ENCODE peak calls at places on chromosomes 6 and 20, in eight cellular contexts. One of them, this sample, is unnamed.

GRCh38 chr6:103268335-103268734 is 1591.4 kb downstream of the HACE1 start:
- DNase-seq in NCI-H1930: no peak
- DNase-seq in endothelial cell: no peak
- DNase-seq in neural progenitor cell: no peak
- DNase-seq in HEK293T: no peak
- DNase-seq in activated T-helper 9 cell treated with anti-CD3 and anti-CD28 coated beads, Interleukin-2, amount 50 U/mL, for 16 hours: no peak
- DNase-seq in occipital lobe: no peak
- DNase-seq in AG10803: no peak
- DNase-seq in this sample: no peak

GRCh38 chr20:36975085-36975829 is 23.7 kb upstream of the SAMHD1 start:
- DNase-seq in NCI-H1930: no peak
- DNase-seq in endothelial cell: no peak
- DNase-seq in neural progenitor cell: no peak
- DNase-seq in HEK293T: no peak
- DNase-seq in activated T-helper 9 cell treated with anti-CD3 and anti-CD28 coated beads, Interleukin-2, amount 50 U/mL, for 16 hours: peak
- DNase-seq in occipital lobe: no peak
- DNase-seq in AG10803: no peak
- DNase-seq in this sample: peak

GRCh38 chr6:125598422-125598821 is 151.0 kb upstream of the HEY2 start:
- DNase-seq in NCI-H1930: no peak
- DNase-seq in endothelial cell: no peak
- DNase-seq in neural progenitor cell: no peak
- DNase-seq in HEK293T: no peak
- DNase-seq in activated T-helper 9 cell treated with anti-CD3 and anti-CD28 coated beads, Interleukin-2, amount 50 U/mL, for 16 hours: no peak
- DNase-seq in occipital lobe: no peak
- DNase-seq in AG10803: peak
- DNase-seq in this sample: no peak

GRCh38 chr6:24489470-24489869 is at the start of gene GPLD1:
- DNase-seq in NCI-H1930: no peak
- DNase-seq in endothelial cell: no peak
- DNase-seq in neural progenitor cell: no peak
- DNase-seq in HEK293T: no peak
- DNase-seq in activated T-helper 9 cell treated with anti-CD3 and anti-CD28 coated beads, Interleukin-2, amount 50 U/mL, for 16 hours: no peak
- DNase-seq in occipital lobe: no peak
- DNase-seq in AG10803: no peak
- DNase-seq in this sample: no peak

GRCh38 chr6:35911871-35912653 is 8.8 kb downstream of the SRPK1 start:
- DNase-seq in NCI-H1930: no peak
- DNase-seq in endothelial cell: no peak
- DNase-seq in neural progenitor cell: no peak
- DNase-seq in HEK293T: no peak
- DNase-seq in activated T-helper 9 cell treated with anti-CD3 and anti-CD28 coated beads, Interleukin-2, amount 50 U/mL, for 16 hours: no peak
- DNase-seq in occipital lobe: no peak
- DNase-seq in AG10803: peak
- DNase-seq in this sample: no peak

GRCh38 chr20:51404297-51405060 is 138.0 kb downstream of the NFATC2 start:
- DNase-seq in NCI-H1930: no peak
- DNase-seq in endothelial cell: no peak
- DNase-seq in neural progenitor cell: no peak
- DNase-seq in HEK293T: no peak
- DNase-seq in activated T-helper 9 cell treated with anti-CD3 and anti-CD28 coated beads, Interleukin-2, amount 50 U/mL, for 16 hours: peak
- DNase-seq in occipital lobe: no peak
- DNase-seq in AG10803: no peak
- DNase-seq in this sample: peak

GRCh38 chr6:139219271-139219729 is 72.5 kb downstream of the TXLNB start:
- DNase-seq in NCI-H1930: peak
- DNase-seq in endothelial cell: peak
- DNase-seq in neural progenitor cell: peak
- DNase-seq in HEK293T: peak
- DNase-seq in activated T-helper 9 cell treated with anti-CD3 and anti-CD28 coated beads, Interleukin-2, amount 50 U/mL, for 16 hours: peak
- DNase-seq in occipital lobe: peak
- DNase-seq in AG10803: peak
- DNase-seq in this sample: peak

GRCh38 chr20:50245561-50246366 is 55.1 kb downstream of the CEBPB start:
- DNase-seq in NCI-H1930: no peak
- DNase-seq in endothelial cell: no peak
- DNase-seq in neural progenitor cell: no peak
- DNase-seq in HEK293T: no peak
- DNase-seq in activated T-helper 9 cell treated with anti-CD3 and anti-CD28 coated beads, Interleukin-2, amount 50 U/mL, for 16 hours: no peak
- DNase-seq in occipital lobe: no peak
- DNase-seq in AG10803: peak
- DNase-seq in this sample: no peak

GRCh38 chr6:41966961-41967311 is 25.3 kb upstream of the CCND3 start:
- DNase-seq in NCI-H1930: no peak
- DNase-seq in endothelial cell: peak
- DNase-seq in neural progenitor cell: peak
- DNase-seq in HEK293T: no peak
- DNase-seq in activated T-helper 9 cell treated with anti-CD3 and anti-CD28 coated beads, Interleukin-2, amount 50 U/mL, for 16 hours: no peak
- DNase-seq in occipital lobe: no peak
- DNase-seq in AG10803: peak
- DNase-seq in this sample: no peak

GRCh38 chr20:667351-668034 is 8.1 kb downstream of the SCRT2 start:
- DNase-seq in NCI-H1930: peak
- DNase-seq in endothelial cell: peak
- DNase-seq in neural progenitor cell: peak
- DNase-seq in HEK293T: peak
- DNase-seq in activated T-helper 9 cell treated with anti-CD3 and anti-CD28 coated beads, Interleukin-2, amount 50 U/mL, for 16 hours: peak
- DNase-seq in occipital lobe: peak
- DNase-seq in AG10803: no peak
- DNase-seq in this sample: no peak

GRCh38 chr6:93040375-93040774 is 379.0 kb downstream of the EPHA7 start:
- DNase-seq in NCI-H1930: no peak
- DNase-seq in endothelial cell: no peak
- DNase-seq in neural progenitor cell: no peak
- DNase-seq in HEK293T: no peak
- DNase-seq in activated T-helper 9 cell treated with anti-CD3 and anti-CD28 coated beads, Interleukin-2, amount 50 U/mL, for 16 hours: no peak
- DNase-seq in occipital lobe: no peak
- DNase-seq in AG10803: no peak
- DNase-seq in this sample: no peak

GRCh38 chr6:50966532-50966931 is 147.9 kb downstream of the TFAP2B start:
- DNase-seq in NCI-H1930: no peak
- DNase-seq in endothelial cell: no peak
- DNase-seq in neural progenitor cell: no peak
- DNase-seq in HEK293T: no peak
- DNase-seq in activated T-helper 9 cell treated with anti-CD3 and anti-CD28 coated beads, Interleukin-2, amount 50 U/mL, for 16 hours: no peak
- DNase-seq in occipital lobe: no peak
- DNase-seq in AG10803: no peak
- DNase-seq in this sample: no peak

GRCh38 chr6:106745824-106746610 is 116.6 kb downstream of the QRSL1 start:
- DNase-seq in NCI-H1930: no peak
- DNase-seq in endothelial cell: no peak
- DNase-seq in neural progenitor cell: no peak
- DNase-seq in HEK293T: no peak
- DNase-seq in activated T-helper 9 cell treated with anti-CD3 and anti-CD28 coated beads, Interleukin-2, amount 50 U/mL, for 16 hours: no peak
- DNase-seq in occipital lobe: no peak
- DNase-seq in AG10803: no peak
- DNase-seq in this sample: no peak

GRCh38 chr6:4856779-4857178 is 80.6 kb downstream of the CDYL start:
- DNase-seq in NCI-H1930: no peak
- DNase-seq in endothelial cell: no peak
- DNase-seq in neural progenitor cell: no peak
- DNase-seq in HEK293T: peak
- DNase-seq in activated T-helper 9 cell treated with anti-CD3 and anti-CD28 coated beads, Interleukin-2, amount 50 U/mL, for 16 hours: no peak
- DNase-seq in occipital lobe: no peak
- DNase-seq in AG10803: no peak
- DNase-seq in this sample: no peak

GRCh38 chr6:13924146-13924948 is 405 bp upstream of the RNF182 start:
- DNase-seq in NCI-H1930: peak
- DNase-seq in endothelial cell: peak
- DNase-seq in neural progenitor cell: peak
- DNase-seq in HEK293T: peak
- DNase-seq in activated T-helper 9 cell treated with anti-CD3 and anti-CD28 coated beads, Interleukin-2, amount 50 U/mL, for 16 hours: peak
- DNase-seq in occipital lobe: no peak
- DNase-seq in AG10803: peak
- DNase-seq in this sample: peak